ENCODE peak calls at places on chromosomes 5 and 9, in six cellular contexts. W, V, G, C, J and D are unnamed samples.

GRCh38 chr5:58127132-58127485 is 332.8 kb downstream of the PLK2 start:
- DNase-seq in W (no peak), V (no peak), G (no peak), C (no peak), J (no peak), D (no peak)

GRCh38 chr5:178644826-178645545 is 18.1 kb upstream of the CLK4 start:
- DNase-seq in W (peak; percentile 79), V (no peak), G (no peak), C (no peak), J (no peak), D (peak; percentile 67)

GRCh38 chr5:75510836-75511434 is 494 bp downstream of the CERT1 start:
- DNase-seq in W (peak; percentile 5), V (no peak), G (peak; percentile 15), C (no peak), J (peak; percentile 86), D (no peak)

GRCh38 chr9:96553070-96553469 is 66.6 kb downstream of the CDC14B start:
- DNase-seq in W (peak; percentile 80), V (no peak), G (peak; percentile 88), C (no peak), J (peak; percentile 41), D (peak; percentile 73)

GRCh38 chr5:142613231-142613630 is 72.7 kb downstream of the FGF1 start:
- DNase-seq in W (peak; percentile 36), V (no peak), G (peak; percentile 95), C (no peak), J (peak; percentile 16), D (no peak)

GRCh38 chr9:93579711-93580516 is 3.5 kb downstream of the PHF2 start:
- DNase-seq in W (no peak), V (no peak), G (no peak), C (no peak), J (no peak), D (no peak)

GRCh38 chr5:26737763-26738162 is 300.6 kb downstream of the CDH9 start:
- DNase-seq in W (peak; percentile 47), V (no peak), G (no peak), C (no peak), J (no peak), D (no peak)

GRCh38 chr9:138114501-138115245 is 237.1 kb downstream of the CACNA1B start:
- DNase-seq in W (no peak), V (no peak), G (no peak), C (no peak), J (no peak), D (no peak)

GRCh38 chr9:121445986-121446385 is 53.7 kb downstream of the GGTA1 start:
- DNase-seq in W (peak; percentile 20), V (peak; percentile 8), G (no peak), C (no peak), J (no peak), D (no peak)

GRCh38 chr5:149632311-149633251 is 51.3 kb downstream of the ARHGEF37 start:
- DNase-seq in W (peak; percentile 72), V (no peak), G (peak; percentile 93), C (peak; percentile 76), J (peak; percentile 45), D (peak; percentile 98)

GRCh38 chr5:116448450-116448849 is 126.2 kb downstream of the SEMA6A start:
- DNase-seq in W (no peak), V (no peak), G (no peak), C (no peak), J (no peak), D (no peak)

GRCh38 chr5:158543539-158544387 is 556.0 kb downstream of the EBF1 start:
- DNase-seq in W (no peak), V (no peak), G (peak; percentile 8), C (no peak), J (peak; percentile 16), D (no peak)

GRCh38 chr5:173327084-173327947 is 898 bp downstream of the STC2 start:
- DNase-seq in W (no peak), V (no peak), G (peak; percentile 58), C (no peak), J (peak; percentile 52), D (peak; percentile 20)

GRCh38 chr9:106892632-106893031 is 29.7 kb downstream of the ZNF462 start:
- DNase-seq in W (peak; percentile 97), V (peak; percentile 89), G (peak; percentile 98), C (peak; percentile 98), J (peak; percentile 89), D (peak; percentile 95)

GRCh38 chr5:108312258-108312657 is 69.6 kb downstream of the FBXL17 start:
- DNase-seq in W (no peak), V (no peak), G (no peak), C (no peak), J (no peak), D (no peak)
- H2AFZ ChIP-seq in W (no peak overlapping the region), V (no peak overlapping the region), G (no peak overlapping the region), C (no peak overlapping the region), J (no peak overlapping the region), D (no peak overlapping the region)

GRCh38 chr5:73799401-73799972 is 173.5 kb downstream of the ARHGEF28 start:
- DNase-seq in W (no peak), V (no peak), G (no peak), C (no peak), J (no peak), D (peak; percentile 28)

GRCh38 chr5:73792687-73793320 is 166.8 kb downstream of the ARHGEF28 start:
- DNase-seq in W (peak; percentile 83), V (peak; percentile 43), G (peak; percentile 76), C (peak; percentile 41), J (peak; percentile 82), D (peak; percentile 61)

GRCh38 chr5:73793911-73794310 is 167.9 kb downstream of the ARHGEF28 start:
- DNase-seq in W (peak; percentile 56), V (no peak), G (peak; percentile 81), C (no peak), J (no peak), D (peak; percentile 32)

GRCh38 chr5:73797142-73797530 is 171.1 kb downstream of the ARHGEF28 start:
- DNase-seq in W (no peak), V (no peak), G (peak; percentile 48), C (no peak), J (no peak), D (no peak)

DNA sequence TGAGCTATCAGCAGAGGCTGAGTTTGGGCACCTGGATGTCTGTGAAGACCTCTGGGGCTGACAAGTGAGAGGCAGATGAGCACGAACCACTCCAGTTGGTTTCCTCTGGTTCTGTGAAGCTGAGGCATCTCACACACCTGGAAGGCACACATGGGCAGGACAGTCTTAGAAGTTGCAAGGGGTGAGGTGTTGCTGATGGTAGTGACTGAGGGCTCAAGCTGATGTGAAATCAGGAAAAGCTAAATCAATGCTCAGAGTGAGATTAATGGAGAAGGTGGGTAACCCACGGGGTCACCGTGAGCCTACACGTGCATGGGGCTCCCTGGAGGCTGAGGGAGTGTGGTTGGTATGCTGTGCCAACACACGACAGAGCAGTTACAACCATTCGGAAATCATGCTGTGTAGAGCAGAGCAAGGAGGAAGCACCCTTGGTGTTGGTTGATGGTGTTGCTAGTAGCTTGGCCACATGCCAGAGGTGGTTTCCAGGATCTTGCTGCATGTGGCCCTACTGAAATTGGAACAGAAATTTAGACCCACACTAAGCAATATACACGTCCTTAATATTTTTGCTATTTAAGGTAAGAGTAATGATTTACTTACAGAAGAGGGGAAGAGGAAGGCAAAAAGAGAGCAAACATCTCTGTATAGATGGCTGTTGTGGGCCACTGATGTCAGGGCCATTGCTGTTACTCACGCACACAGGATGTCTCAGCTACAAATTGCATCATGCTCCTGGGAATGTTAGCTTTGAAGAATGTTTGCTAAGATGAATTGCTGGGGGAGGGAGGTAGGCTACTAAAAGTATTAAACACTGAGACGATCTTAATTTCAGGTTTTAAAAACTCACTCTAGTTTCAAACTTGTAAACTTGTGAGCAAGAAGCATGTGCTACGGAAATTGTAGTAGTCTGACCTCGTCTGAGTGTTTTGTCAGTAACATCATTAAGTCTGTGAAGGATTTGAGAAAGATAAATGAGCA is 170.5 kb downstream of the ARHGEF28 start:
- DNase-seq in W (peak; percentile 87), V (no peak), G (peak; percentile 98), C (no peak), J (peak; percentile 56), D (peak; percentile 85)
- H2AFZ ChIP-seq in W (no peak overlapping the region), V (no peak overlapping the region), G (peak overlapping the region; percentile 78), C (no peak overlapping the region), J (no peak overlapping the region), D (no peak overlapping the region)

DNA sequence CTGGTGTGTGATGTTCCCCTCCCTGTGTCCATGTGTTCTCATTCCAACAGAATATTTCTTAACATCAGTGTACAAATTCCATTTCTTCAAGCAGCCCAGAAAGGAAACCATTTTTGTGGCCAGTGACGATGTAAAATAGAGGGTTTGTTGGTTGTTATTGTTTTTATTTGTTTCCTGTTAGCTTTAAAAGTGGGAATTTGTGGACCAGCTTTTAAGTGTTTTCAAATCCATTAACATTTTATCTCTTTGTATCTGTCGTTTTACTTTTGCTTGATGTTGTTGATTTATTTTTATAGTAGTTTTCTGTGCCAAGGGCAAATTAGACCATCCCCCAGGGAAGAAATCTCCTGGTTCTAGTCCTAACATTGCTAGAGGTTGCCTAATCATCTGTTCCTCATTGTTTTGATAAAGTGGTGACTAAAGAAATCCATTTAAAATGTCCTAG is 100.0 kb downstream of the GDNF start:
- DNase-seq in W (no peak), V (no peak), G (peak; percentile 61), C (no peak), J (no peak), D (no peak)
- H2AFZ ChIP-seq in W (no peak overlapping the region), V (no peak overlapping the region), G (no peak overlapping the region), C (no peak overlapping the region), J (no peak overlapping the region), D (no peak overlapping the region)

DNA sequence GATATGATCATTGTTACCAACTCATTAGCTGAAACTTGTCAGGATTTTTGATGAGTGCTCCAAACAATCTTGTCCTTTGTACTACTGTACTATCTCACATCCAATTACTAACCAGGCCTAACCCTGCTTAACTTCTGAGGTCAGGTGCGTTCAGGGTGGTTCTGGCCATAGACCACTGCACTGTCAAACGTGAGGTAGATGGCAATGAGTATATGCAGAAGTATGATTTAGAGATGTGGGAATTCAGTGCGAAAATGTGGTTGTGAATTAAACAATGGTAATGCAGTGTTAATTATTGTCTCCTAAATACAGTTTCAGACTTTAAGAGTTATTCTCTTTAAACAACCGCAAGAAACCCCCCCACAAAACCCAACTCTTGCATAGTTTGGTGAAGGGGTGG is 86.5 kb downstream of the ANKRD55 start:
- DNase-seq in W (no peak), V (no peak), G (no peak), C (no peak), J (no peak), D (no peak)
- H2AFZ ChIP-seq in W (no peak overlapping the region), V (no peak overlapping the region), G (no peak overlapping the region), C (no peak overlapping the region), J (no peak overlapping the region), D (no peak overlapping the region)

GRCh38 chr9:134190232-134191121 is 26.1 kb upstream of the RNU6ATAC start:
- DNase-seq in W (no peak), V (no peak), G (no peak), C (no peak), J (no peak), D (no peak)

GRCh38 chr9:134193912-134194535 is 29.7 kb upstream of the RNU6ATAC start:
- DNase-seq in W (no peak), V (no peak), G (no peak), C (no peak), J (no peak), D (no peak)

GRCh38 chr9:134192311-134192950 is 28.1 kb upstream of the RNU6ATAC start:
- DNase-seq in W (no peak), V (no peak), G (no peak), C (no peak), J (no peak), D (no peak)

GRCh38 chr9:134191455-134192209 is 27.3 kb upstream of the RNU6ATAC start:
- DNase-seq in W (no peak), V (no peak), G (no peak), C (no peak), J (no peak), D (no peak)

GRCh38 chr9:134192951-134193731 is 28.8 kb upstream of the RNU6ATAC start:
- DNase-seq in W (no peak), V (no peak), G (no peak), C (no peak), J (no peak), D (no peak)
- H2AFZ ChIP-seq in W (no peak overlapping the region), V (no peak overlapping the region), G (peak overlapping the region; percentile 33), C (no peak overlapping the region), J (no peak overlapping the region), D (no peak overlapping the region)

GRCh38 chr5:108707145-108707544 is 40.6 kb upstream of the FER start:
- DNase-seq in W (no peak), V (no peak), G (no peak), C (no peak), J (no peak), D (no peak)
- H2AFZ ChIP-seq in W (no peak overlapping the region), V (no peak overlapping the region), G (no peak overlapping the region), C (no peak overlapping the region), J (no peak overlapping the region), D (no peak overlapping the region)